ENCODE peak calls at places on chromosome 6, in five cellular contexts. A is stimulated activated CD8-positive, alpha-beta memory T cell treated with anti-CD3 and anti-CD28 coated beads, Interleukin-4, amount 100 ng/mL, for 1 hour; F is breast epithelium; M is activated naive CD4-positive, alpha-beta T cell treated with anti-CD3 and anti-CD28 coated beads, Interleukin-2, amount 10 ng/mL, durations not matched to agents 7 days and 5 days; L is GM13977. G is an unnamed sample.
A peak's percentile ranks its signal among the peaks of the same experiment; 100 is the strongest.

GRCh38 chr6:156686429-156686939 is 90.7 kb upstream of the ARID1B start:
- DNase-seq in L (peak; percentile 50), A (peak; percentile 2), F (no peak), M (peak; percentile 56), G (peak; percentile 37)

GRCh38 chr6:97586344-97586743 is 303.3 kb upstream of the MMS22L start:
- DNase-seq in L (peak; percentile 7), F (no peak), M (no peak), A (no peak), G (no peak)

GRCh38 chr6:155050311-155050710 is 55.2 kb downstream of the TIAM2 start:
- DNase-seq in F (no peak), L (peak; percentile 63), A (no peak), M (peak; percentile 39), G (no peak)

GRCh38 chr6:8530775-8531435 is 95.6 kb upstream of the SLC35B3 start:
- DNase-seq in L (no peak), A (no peak), F (no peak), M (no peak), G (no peak)

GRCh38 chr6:85677243-85677956 is 34.7 kb upstream of the SYNCRIP start:
- DNase-seq in A (no peak), F (no peak), L (no peak), M (peak; percentile 29), G (no peak)

GRCh38 chr6:6697620-6698019 is 109.1 kb downstream of the LY86 start:
- DNase-seq in F (no peak), M (peak; percentile 33), L (no peak), A (no peak), G (no peak)

GRCh38 chr6:124964764-124965105 is 2.5 kb downstream of the RNF217 start:
- DNase-seq in A (no peak), F (no peak), L (no peak), M (no peak), G (no peak)

GRCh38 chr6:42545226-42545773 is 18.5 kb upstream of the UBR2 start:
- DNase-seq in L (no peak), F (no peak), M (no peak), A (no peak), G (no peak)

GRCh38 chr6:53335224-53335994 is 13.3 kb downstream of the ELOVL5 start:
- DNase-seq in L (peak; percentile 48), F (no peak), M (peak; percentile 84), A (peak; percentile 32), G (peak; percentile 62)

GRCh38 chr6:77095936-77096627 is 367.2 kb downstream of the HTR1B start:
- DNase-seq in M (no peak), A (no peak), L (no peak), F (no peak), G (no peak)

GRCh38 chr6:84976516-84977420 is 212.4 kb upstream of the TBX18 start:
- DNase-seq in F (no peak), L (no peak), M (no peak), A (no peak), G (no peak)

GRCh38 chr6:17968081-17968518 is 19.3 kb downstream of the KIF13A start:
- DNase-seq in M (no peak), A (no peak), L (no peak), F (no peak), G (no peak)

GRCh38 chr6:144285548-144285797 is 338 bp downstream of the UTRN start:
- DNase-seq in A (no peak), F (peak; percentile 53), M (peak; percentile 40), L (no peak), G (no peak)

GRCh38 chr6:157762636-157763035 is 60.4 kb upstream of the SNX9 start:
- DNase-seq in L (no peak), A (no peak), F (no peak), M (no peak), G (no peak)

GRCh38 chr6:109939654-109940053 is 38.5 kb upstream of the GPR6 start:
- DNase-seq in F (no peak), A (no peak), L (no peak), M (no peak), G (no peak)

GRCh38 chr6:117919775-117920492 is 12.9 kb downstream of the SLC35F1 start:
- DNase-seq in L (no peak), F (no peak), A (no peak), M (no peak), G (no peak)

G was measured in effector CD4-positive, alpha-beta T cell.